ENCODE peak calls at places on chromosomes 1 and 21, in six cellular contexts. One of them, this sample, is unnamed.

GRCh38 chr1:55067914-55068313 is 28.6 kb downstream of the PCSK9 start:
- DNase-seq in H9: no peak
- DNase-seq in H1: no peak
- DNase-seq in IMR-90: no peak
- DNase-seq in mesenchymal stem cell: no peak
- DNase-seq in neuronal stem cell: no peak
- DNase-seq in this sample: no peak

GRCh38 chr1:83118472-83118871 is 880.5 kb downstream of the TTLL7 start:
- DNase-seq in H1: no peak
- DNase-seq in neuronal stem cell: no peak
- DNase-seq in mesenchymal stem cell: no peak
- DNase-seq in IMR-90: no peak
- DNase-seq in H9: no peak
- DNase-seq in this sample: no peak

GRCh38 chr1:3480369-3480719 is 25.9 kb downstream of the ARHGEF16 start:
- DNase-seq in H9: no peak
- DNase-seq in neuronal stem cell: no peak
- DNase-seq in H1: no peak
- DNase-seq in IMR-90: no peak
- DNase-seq in mesenchymal stem cell: no peak
- DNase-seq in this sample: no peak

GRCh38 chr1:82597620-82598019 is 796.9 kb downstream of the ADGRL2 start:
- DNase-seq in H1: no peak
- DNase-seq in IMR-90: no peak
- DNase-seq in mesenchymal stem cell: no peak
- DNase-seq in neuronal stem cell: no peak
- DNase-seq in H9: no peak
- DNase-seq in this sample: no peak

GRCh38 chr1:224897501-224897900 is 32.0 kb upstream of the DNAH14 start:
- DNase-seq in H1: no peak
- DNase-seq in neuronal stem cell: no peak
- DNase-seq in IMR-90: no peak
- DNase-seq in H9: no peak
- DNase-seq in mesenchymal stem cell: no peak
- DNase-seq in this sample: no peak

GRCh38 chr1:151905070-151905442 is 4.3 kb downstream of the THEM4 start:
- DNase-seq in IMR-90: no peak
- DNase-seq in H9: no peak
- DNase-seq in mesenchymal stem cell: no peak
- DNase-seq in H1: no peak
- DNase-seq in neuronal stem cell: no peak
- DNase-seq in this sample: no peak

GRCh38 chr1:210373628-210373877 is 44.9 kb downstream of the HHAT start:
- DNase-seq in H1: no peak
- DNase-seq in H9: peak; percentile 46
- DNase-seq in neuronal stem cell: no peak
- DNase-seq in mesenchymal stem cell: no peak
- DNase-seq in IMR-90: no peak
- DNase-seq in this sample: peak; percentile 30

GRCh38 chr1:117633423-117633822 is 27.6 kb downstream of the TENT5C start:
- DNase-seq in H1: no peak
- DNase-seq in H9: no peak
- DNase-seq in IMR-90: no peak
- DNase-seq in mesenchymal stem cell: no peak
- DNase-seq in neuronal stem cell: no peak
- DNase-seq in this sample: peak; percentile 49

GRCh38 chr1:115069626-115070308 is 19.5 kb downstream of the TSPAN2 start:
- DNase-seq in H1: no peak
- DNase-seq in neuronal stem cell: no peak
- DNase-seq in IMR-90: peak; percentile 14
- DNase-seq in H9: no peak
- DNase-seq in mesenchymal stem cell: no peak
- DNase-seq in this sample: no peak

GRCh38 chr21:39078322-39079065 is 104.8 kb downstream of the PSMG1 start:
- DNase-seq in mesenchymal stem cell: no peak
- DNase-seq in IMR-90: no peak
- DNase-seq in H1: no peak
- DNase-seq in H9: no peak
- DNase-seq in neuronal stem cell: no peak
- DNase-seq in this sample: no peak

GRCh38 chr1:162390396-162391185 is 9.1 kb downstream of the C1orf226 start:
- DNase-seq in neuronal stem cell: no peak
- DNase-seq in H1: no peak
- DNase-seq in H9: no peak
- DNase-seq in mesenchymal stem cell: no peak
- DNase-seq in IMR-90: no peak
- DNase-seq in this sample: no peak

GRCh38 chr1:153460551-153460950 is at the start of gene S100A7:
- DNase-seq in neuronal stem cell: no peak
- DNase-seq in H9: no peak
- DNase-seq in mesenchymal stem cell: no peak
- DNase-seq in IMR-90: no peak
- DNase-seq in H1: no peak
- DNase-seq in this sample: no peak

GRCh38 chr1:19643602-19644419 is at the start of gene NBL1:
- DNase-seq in IMR-90: peak; percentile 54
- DNase-seq in mesenchymal stem cell: peak; percentile 50
- DNase-seq in neuronal stem cell: no peak
- DNase-seq in H1: no peak
- DNase-seq in H9: no peak
- DNase-seq in this sample: peak; percentile 17
- H3K9ac ChIP-seq in IMR-90: peak within 1 kb of the TSS; percentile 96
- H3K9ac ChIP-seq in mesenchymal stem cell: peak within 1 kb of the TSS; percentile 98
- H3K9ac ChIP-seq in neuronal stem cell: peak within 1 kb of the TSS; percentile 94
- H3K9ac ChIP-seq in H1: peak within 1 kb of the TSS; percentile 4
- H3K9ac ChIP-seq in H9: peak within 1 kb of the TSS; percentile 44
- H3K9ac ChIP-seq in this sample: peak within 1 kb of the TSS; percentile 3

DNA sequence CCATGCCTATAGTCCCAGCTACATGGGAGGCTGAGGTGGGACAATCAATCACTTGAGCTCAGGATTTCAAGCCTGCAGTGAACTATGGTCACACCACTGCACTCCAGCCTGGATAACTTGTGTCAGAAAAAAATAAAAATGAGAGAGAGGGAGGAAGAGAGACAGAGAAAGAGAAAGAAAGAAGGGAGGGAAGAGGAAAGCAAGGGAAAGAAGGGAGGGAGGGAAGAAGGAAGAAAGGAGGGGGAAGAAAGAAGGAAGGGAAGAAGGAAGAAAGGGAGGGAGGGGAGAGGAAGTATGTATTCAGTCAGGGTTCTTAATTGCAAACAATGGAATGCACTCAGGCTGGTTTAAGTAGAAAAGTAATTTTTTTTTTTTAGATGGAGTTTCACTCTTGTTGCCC is 7.9 kb upstream of the HENMT1 start:
- DNase-seq in H9: no peak
- DNase-seq in H1: no peak
- DNase-seq in IMR-90: no peak
- DNase-seq in mesenchymal stem cell: no peak
- DNase-seq in neuronal stem cell: no peak
- DNase-seq in this sample: peak; percentile 18
- H3K14ac ChIP-seq in H9: no peak overlapping the region
- H3K14ac ChIP-seq in H1: no peak overlapping the region
- H3K14ac ChIP-seq in IMR-90: no peak overlapping the region
- H3K14ac ChIP-seq in mesenchymal stem cell: no peak overlapping the region
- H3K14ac ChIP-seq in neuronal stem cell: no peak overlapping the region
- H3K14ac ChIP-seq in this sample: no peak overlapping the region

DNA sequence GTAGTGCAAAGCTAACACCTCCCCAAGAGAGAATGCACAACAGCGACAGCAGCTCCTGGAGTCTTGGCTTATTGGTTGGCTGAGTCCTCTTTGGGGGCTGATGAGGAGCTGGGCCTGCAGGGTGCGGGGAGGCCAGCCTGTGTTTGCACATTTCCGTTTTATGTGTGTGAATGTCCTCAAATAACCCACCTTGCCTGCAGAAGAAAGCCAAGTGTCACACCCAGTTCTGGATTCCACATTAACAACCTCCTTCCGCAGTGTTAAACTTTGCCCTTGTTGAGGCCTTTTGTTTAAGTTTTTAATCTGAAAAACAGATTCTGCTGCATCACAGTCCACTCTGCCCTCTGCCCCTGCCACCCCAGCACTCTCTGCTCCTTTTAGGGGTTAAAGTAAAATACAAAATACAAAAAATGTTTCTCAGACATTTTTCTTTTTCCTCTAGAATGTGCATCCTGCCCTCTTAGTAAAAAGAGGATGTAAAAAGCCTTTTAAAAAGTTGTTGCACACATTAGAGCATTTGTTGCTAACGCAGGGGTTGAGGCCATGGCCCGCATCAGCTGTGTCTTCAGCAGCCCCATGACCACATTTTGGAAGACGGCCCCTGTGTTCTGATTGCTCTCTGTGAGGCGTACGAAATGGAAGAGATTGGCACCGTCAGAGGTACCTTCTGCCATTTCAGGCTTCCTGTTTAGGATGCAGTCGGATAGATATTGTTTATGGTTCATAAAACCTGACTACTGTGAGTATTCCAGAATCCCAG is 274.3 kb downstream of the TM2D1 start:
- DNase-seq in IMR-90: no peak
- DNase-seq in H9: no peak
- DNase-seq in H1: no peak
- DNase-seq in mesenchymal stem cell: no peak
- DNase-seq in neuronal stem cell: no peak
- DNase-seq in this sample: no peak
- H3K9ac ChIP-seq in IMR-90: no peak overlapping the region
- H3K9ac ChIP-seq in H9: no peak overlapping the region
- H3K9ac ChIP-seq in H1: no peak overlapping the region
- H3K9ac ChIP-seq in mesenchymal stem cell: no peak overlapping the region
- H3K9ac ChIP-seq in neuronal stem cell: no peak overlapping the region
- H3K9ac ChIP-seq in this sample: no peak overlapping the region

GRCh38 chr1:20138346-20138745 is 777 bp upstream of the PLA2G2F start:
- DNase-seq in IMR-90: no peak
- DNase-seq in mesenchymal stem cell: no peak
- DNase-seq in H9: no peak
- DNase-seq in neuronal stem cell: no peak
- DNase-seq in H1: no peak
- DNase-seq in this sample: no peak

GRCh38 chr1:20141001-20141400 is 1.9 kb downstream of the PLA2G2F start:
- DNase-seq in H1: no peak
- DNase-seq in mesenchymal stem cell: no peak
- DNase-seq in H9: peak; percentile 19
- DNase-seq in neuronal stem cell: no peak
- DNase-seq in IMR-90: no peak
- DNase-seq in this sample: no peak

GRCh38 chr1:20138961-20139550 is at the start of gene PLA2G2F:
- DNase-seq in IMR-90: no peak
- DNase-seq in H1: no peak
- DNase-seq in H9: no peak
- DNase-seq in mesenchymal stem cell: no peak
- DNase-seq in neuronal stem cell: no peak
- DNase-seq in this sample: peak; percentile 9

GRCh38 chr1:20141466-20141865 is 2.3 kb downstream of the PLA2G2F start:
- DNase-seq in H9: peak; percentile 19
- DNase-seq in IMR-90: no peak
- DNase-seq in H1: no peak
- DNase-seq in mesenchymal stem cell: no peak
- DNase-seq in neuronal stem cell: no peak
- DNase-seq in this sample: no peak

GRCh38 chr1:20139776-20140612 is 871 bp downstream of the PLA2G2F start:
- DNase-seq in H9: no peak
- DNase-seq in mesenchymal stem cell: no peak
- DNase-seq in IMR-90: no peak
- DNase-seq in H1: no peak
- DNase-seq in neuronal stem cell: no peak
- DNase-seq in this sample: no peak
- H3K14ac ChIP-seq in H9: no peak overlapping the region
- H3K14ac ChIP-seq in mesenchymal stem cell: no peak overlapping the region
- H3K14ac ChIP-seq in IMR-90: no peak overlapping the region
- H3K14ac ChIP-seq in H1: no peak overlapping the region
- H3K14ac ChIP-seq in neuronal stem cell: no peak overlapping the region
- H3K14ac ChIP-seq in this sample: no peak overlapping the region

GRCh38 chr21:36239585-36239984 is 80.4 kb upstream of the MORC3 start:
- DNase-seq in H1: no peak
- DNase-seq in H9: no peak
- DNase-seq in IMR-90: no peak
- DNase-seq in neuronal stem cell: no peak
- DNase-seq in mesenchymal stem cell: no peak
- DNase-seq in this sample: no peak
- H3K9ac ChIP-seq in H1: no peak overlapping the region
- H3K9ac ChIP-seq in H9: no peak overlapping the region
- H3K9ac ChIP-seq in IMR-90: no peak overlapping the region
- H3K9ac ChIP-seq in neuronal stem cell: peak overlapping the region; percentile 70
- H3K9ac ChIP-seq in mesenchymal stem cell: no peak overlapping the region
- H3K9ac ChIP-seq in this sample: no peak overlapping the region

GRCh38 chr21:44751186-44751798 is 39.9 kb upstream of the TSPEAR start:
- DNase-seq in H9: no peak
- DNase-seq in IMR-90: no peak
- DNase-seq in mesenchymal stem cell: no peak
- DNase-seq in neuronal stem cell: no peak
- DNase-seq in H1: no peak
- DNase-seq in this sample: no peak

GRCh38 chr21:44751799-44752636 is 40.6 kb upstream of the TSPEAR start:
- DNase-seq in mesenchymal stem cell: no peak
- DNase-seq in neuronal stem cell: no peak
- DNase-seq in IMR-90: no peak
- DNase-seq in H1: no peak
- DNase-seq in H9: no peak
- DNase-seq in this sample: no peak

GRCh38 chr21:44753357-44753756 is 42.0 kb upstream of the TSPEAR start:
- DNase-seq in H1: no peak
- DNase-seq in IMR-90: no peak
- DNase-seq in H9: peak; percentile 25
- DNase-seq in neuronal stem cell: no peak
- DNase-seq in mesenchymal stem cell: no peak
- DNase-seq in this sample: no peak

GRCh38 chr21:44750675-44751025 is 39.3 kb upstream of the TSPEAR start:
- DNase-seq in neuronal stem cell: no peak
- DNase-seq in H1: no peak
- DNase-seq in H9: peak; percentile 27
- DNase-seq in IMR-90: no peak
- DNase-seq in mesenchymal stem cell: no peak
- DNase-seq in this sample: no peak

DNA sequence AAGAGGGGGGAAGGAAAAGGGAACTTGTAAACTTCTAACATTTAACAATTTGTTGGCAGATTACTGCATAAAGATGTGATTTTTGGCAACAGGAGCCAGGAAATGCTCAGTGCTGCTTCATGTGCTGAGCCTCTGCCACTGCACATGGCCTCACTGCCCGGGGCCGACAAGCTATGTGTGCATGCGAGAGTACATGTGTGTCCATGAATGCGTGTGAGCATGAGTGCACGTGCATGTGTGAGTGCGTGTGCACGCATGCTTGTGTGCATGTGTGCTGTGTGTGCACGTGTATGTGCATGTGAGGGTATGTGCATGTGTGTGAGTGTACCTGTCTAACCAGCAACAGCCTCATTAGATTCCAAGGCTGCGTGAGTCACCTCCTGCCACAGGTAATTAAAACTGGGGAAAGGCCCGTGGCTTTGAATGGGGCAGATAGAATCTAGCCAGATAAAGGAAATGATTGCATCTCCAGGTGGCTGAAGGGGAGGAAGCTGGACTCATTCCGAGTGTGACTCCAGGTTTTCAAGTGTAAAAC is 41.4 kb upstream of the TSPEAR start:
- DNase-seq in mesenchymal stem cell: no peak
- DNase-seq in H9: no peak
- DNase-seq in IMR-90: no peak
- DNase-seq in neuronal stem cell: no peak
- DNase-seq in H1: no peak
- DNase-seq in this sample: peak; percentile 78
- H3K14ac ChIP-seq in mesenchymal stem cell: no peak overlapping the region
- H3K14ac ChIP-seq in H9: no peak overlapping the region
- H3K14ac ChIP-seq in IMR-90: no peak overlapping the region
- H3K14ac ChIP-seq in neuronal stem cell: no peak overlapping the region
- H3K14ac ChIP-seq in H1: no peak overlapping the region
- H3K14ac ChIP-seq in this sample: no peak overlapping the region

This sample was measured in trophoblast cell.